ENCODE peak calls at places on chromosomes 3 and 15, in four cellular contexts. One of them, this sample, is unnamed.

GRCh38 chr3:86958534-86958933 is 32.4 kb downstream of the VGLL3 start:
- DNase-seq in IMR-90: peak
- DNase-seq in mesendoderm: peak
- DNase-seq in H1: no peak
- DNase-seq in this sample: no peak

GRCh38 chr15:89419370-89419984 is 76.9 kb downstream of the RHCG start:
- DNase-seq in IMR-90: peak
- DNase-seq in mesendoderm: peak
- DNase-seq in H1: peak
- DNase-seq in this sample: peak

GRCh38 chr3:194204036-194204792 is 68.3 kb downstream of the HES1 start:
- DNase-seq in IMR-90: no peak
- DNase-seq in mesendoderm: peak
- DNase-seq in H1: peak
- DNase-seq in this sample: peak

GRCh38 chr15:42084465-42085235 is 9.7 kb downstream of the PLA2G4D start:
- DNase-seq in IMR-90: peak
- DNase-seq in mesendoderm: peak
- DNase-seq in H1: peak
- DNase-seq in this sample: peak

GRCh38 chr15:44537728-44538240 is 837 bp downstream of the EIF3J start:
- DNase-seq in IMR-90: peak
- DNase-seq in mesendoderm: peak
- DNase-seq in H1: no peak
- DNase-seq in this sample: no peak

GRCh38 chr3:153287017-153287416 is 125.0 kb downstream of the RAP2B start:
- DNase-seq in IMR-90: no peak
- DNase-seq in mesendoderm: no peak
- DNase-seq in H1: no peak
- DNase-seq in this sample: no peak

GRCh38 chr15:62051166-62051565 is 9.1 kb downstream of the VPS13C start:
- DNase-seq in IMR-90: no peak
- DNase-seq in mesendoderm: no peak
- DNase-seq in H1: no peak
- DNase-seq in this sample: no peak

GRCh38 chr15:66952756-66953522 is 112.5 kb upstream of the SMAD3 start:
- DNase-seq in IMR-90: no peak
- DNase-seq in mesendoderm: no peak
- DNase-seq in H1: no peak
- DNase-seq in this sample: no peak

GRCh38 chr15:52480990-52481389 is 47.7 kb downstream of the MYO5A start:
- DNase-seq in IMR-90: no peak
- DNase-seq in mesendoderm: no peak
- DNase-seq in H1: no peak
- DNase-seq in this sample: no peak

GRCh38 chr15:40075298-40076044 is 33.2 kb downstream of the BMF start:
- DNase-seq in IMR-90: no peak
- DNase-seq in mesendoderm: no peak
- DNase-seq in H1: no peak
- DNase-seq in this sample: no peak

GRCh38 chr3:193174137-193174536 is 66.9 kb upstream of the PLAAT1 start:
- DNase-seq in IMR-90: no peak
- DNase-seq in mesendoderm: no peak
- DNase-seq in H1: no peak
- DNase-seq in this sample: no peak

GRCh38 chr3:13874891-13875290 is 5.0 kb downstream of the WNT7A start:
- DNase-seq in IMR-90: no peak
- DNase-seq in mesendoderm: no peak
- DNase-seq in H1: no peak
- DNase-seq in this sample: no peak

GRCh38 chr15:100230784-100231183 is 111.0 kb downstream of the ADAMTS17 start:
- DNase-seq in IMR-90: no peak
- DNase-seq in mesendoderm: no peak
- DNase-seq in H1: no peak
- DNase-seq in this sample: no peak

GRCh38 chr3:193910310-193910709 is 225.6 kb upstream of the HES1 start:
- DNase-seq in IMR-90: no peak
- DNase-seq in mesendoderm: no peak
- DNase-seq in H1: no peak
- DNase-seq in this sample: no peak

GRCh38 chr3:99716463-99716995 is 78.1 kb downstream of the COL8A1 start:
- DNase-seq in IMR-90: no peak
- DNase-seq in mesendoderm: peak
- DNase-seq in H1: no peak
- DNase-seq in this sample: no peak

GRCh38 chr3:56357266-56357665 is 111.0 kb downstream of the ERC2 start:
- DNase-seq in IMR-90: no peak
- DNase-seq in mesendoderm: peak
- DNase-seq in H1: no peak
- DNase-seq in this sample: peak

GRCh38 chr3:1139071-1139470 is 46.2 kb downstream of the CNTN6 start:
- DNase-seq in IMR-90: no peak
- DNase-seq in mesendoderm: no peak
- DNase-seq in H1: no peak
- DNase-seq in this sample: no peak

GRCh38 chr3:59052803-59053411 is 3.1 kb upstream of the CFAP20DC start:
- DNase-seq in IMR-90: peak
- DNase-seq in mesendoderm: peak
- DNase-seq in H1: no peak
- DNase-seq in this sample: peak

DNA sequence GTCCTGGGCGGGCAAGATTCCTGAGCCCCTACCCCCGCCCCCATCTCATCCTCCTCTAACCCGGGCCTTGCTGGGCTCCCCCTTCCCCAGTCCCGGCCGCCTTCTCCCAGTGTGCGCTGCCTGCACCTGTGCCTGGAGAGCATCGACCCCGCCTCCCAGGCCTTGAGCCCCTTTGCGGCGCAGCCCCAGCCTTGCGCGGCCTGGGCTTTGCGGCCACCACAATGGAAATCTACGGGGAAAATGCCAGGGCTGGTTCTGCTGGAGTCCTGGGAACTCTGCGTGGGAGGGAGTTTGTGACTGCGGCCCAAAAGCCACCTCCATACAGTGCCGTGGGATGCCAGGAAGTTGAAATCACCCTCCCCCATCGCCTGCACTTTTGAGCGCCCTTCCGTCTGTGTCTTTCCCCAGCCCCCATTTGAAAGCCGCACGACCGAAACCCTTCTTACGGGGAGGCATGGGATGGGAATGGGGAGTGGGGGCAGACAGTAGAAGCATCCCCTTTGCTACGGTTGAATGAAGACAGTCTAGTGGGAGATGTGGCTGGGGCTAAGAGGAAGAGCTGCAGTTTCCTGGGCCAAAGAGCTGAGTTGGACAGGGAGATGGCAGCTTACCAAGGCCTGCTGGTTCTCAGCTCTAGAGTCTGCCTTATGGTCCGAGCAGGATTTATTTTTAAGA is 1.0 kb upstream of the SOX2 start:
- DNase-seq in IMR-90: no peak
- DNase-seq in mesendoderm: no peak
- DNase-seq in H1: peak
- DNase-seq in this sample: peak
- H3K9ac ChIP-seq in IMR-90: no peak
- H3K9ac ChIP-seq in mesendoderm: peak
- H3K9ac ChIP-seq in H1: peak
- H3K9ac ChIP-seq in this sample: peak

DNA sequence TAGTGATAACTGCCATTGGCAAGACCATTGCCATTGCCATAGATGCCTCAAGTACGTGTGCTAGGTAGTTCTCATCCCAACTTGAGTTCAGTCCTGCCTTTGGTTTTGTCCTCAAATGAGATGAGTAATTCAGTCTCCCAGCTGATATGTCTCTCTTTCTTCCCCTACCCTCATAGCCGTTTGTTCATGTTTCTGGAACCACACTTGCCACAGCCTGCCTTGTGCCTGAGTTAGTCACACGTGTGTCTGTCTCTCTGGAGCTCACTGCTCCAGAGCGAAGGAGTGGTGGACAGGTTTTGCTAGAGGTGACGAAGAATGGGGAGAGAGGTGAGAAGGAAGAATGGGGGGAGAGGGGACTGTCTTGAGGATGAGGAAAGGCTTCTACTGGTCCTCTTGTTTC is 88.0 kb upstream of the IGF1R start:
- DNase-seq in IMR-90: no peak
- DNase-seq in mesendoderm: no peak
- DNase-seq in H1: no peak
- DNase-seq in this sample: no peak
- H3K4me2 ChIP-seq in IMR-90: no peak
- H3K4me2 ChIP-seq in mesendoderm: no peak
- H3K4me2 ChIP-seq in H1: no peak
- H3K4me2 ChIP-seq in this sample: no peak

DNA sequence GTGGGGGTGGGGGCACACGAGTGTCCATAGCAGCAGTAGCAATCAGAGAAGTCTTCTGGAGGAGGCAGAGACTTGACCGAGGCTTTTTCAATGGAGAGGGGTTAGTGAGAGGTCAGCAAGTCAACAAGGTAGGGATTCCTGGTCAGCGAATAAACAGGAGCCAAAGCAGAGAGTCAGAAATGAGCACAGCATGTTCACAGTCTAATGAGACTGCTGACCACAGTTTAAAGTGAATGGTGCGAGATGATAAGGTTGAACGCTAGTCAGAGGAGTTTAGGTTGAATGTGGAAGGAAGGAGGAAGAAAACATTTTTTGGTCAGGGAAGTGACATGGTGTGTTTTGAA is 4.3 kb upstream of the CACNA1D start:
- DNase-seq in IMR-90: no peak
- DNase-seq in mesendoderm: no peak
- DNase-seq in H1: no peak
- DNase-seq in this sample: no peak
- H3K56ac ChIP-seq in IMR-90: no peak
- H3K56ac ChIP-seq in mesendoderm: no peak
- H3K56ac ChIP-seq in H1: no peak
- H3K56ac ChIP-seq in this sample: no peak

GRCh38 chr3:71585126-71585525 is 1.6 kb upstream of the FOXP1 start:
- DNase-seq in IMR-90: no peak
- DNase-seq in mesendoderm: no peak
- DNase-seq in H1: no peak
- DNase-seq in this sample: no peak

GRCh38 chr3:71587958-71588357 is 4.4 kb upstream of the FOXP1 start:
- DNase-seq in IMR-90: no peak
- DNase-seq in mesendoderm: no peak
- DNase-seq in H1: no peak
- DNase-seq in this sample: no peak

GRCh38 chr3:71584216-71585061 is 911 bp upstream of the FOXP1 start:
- DNase-seq in IMR-90: peak
- DNase-seq in mesendoderm: peak
- DNase-seq in H1: peak
- DNase-seq in this sample: peak

GRCh38 chr3:71586810-71587242 is 3.3 kb upstream of the FOXP1 start:
- DNase-seq in IMR-90: no peak
- DNase-seq in mesendoderm: no peak
- DNase-seq in H1: no peak
- DNase-seq in this sample: no peak

DNA sequence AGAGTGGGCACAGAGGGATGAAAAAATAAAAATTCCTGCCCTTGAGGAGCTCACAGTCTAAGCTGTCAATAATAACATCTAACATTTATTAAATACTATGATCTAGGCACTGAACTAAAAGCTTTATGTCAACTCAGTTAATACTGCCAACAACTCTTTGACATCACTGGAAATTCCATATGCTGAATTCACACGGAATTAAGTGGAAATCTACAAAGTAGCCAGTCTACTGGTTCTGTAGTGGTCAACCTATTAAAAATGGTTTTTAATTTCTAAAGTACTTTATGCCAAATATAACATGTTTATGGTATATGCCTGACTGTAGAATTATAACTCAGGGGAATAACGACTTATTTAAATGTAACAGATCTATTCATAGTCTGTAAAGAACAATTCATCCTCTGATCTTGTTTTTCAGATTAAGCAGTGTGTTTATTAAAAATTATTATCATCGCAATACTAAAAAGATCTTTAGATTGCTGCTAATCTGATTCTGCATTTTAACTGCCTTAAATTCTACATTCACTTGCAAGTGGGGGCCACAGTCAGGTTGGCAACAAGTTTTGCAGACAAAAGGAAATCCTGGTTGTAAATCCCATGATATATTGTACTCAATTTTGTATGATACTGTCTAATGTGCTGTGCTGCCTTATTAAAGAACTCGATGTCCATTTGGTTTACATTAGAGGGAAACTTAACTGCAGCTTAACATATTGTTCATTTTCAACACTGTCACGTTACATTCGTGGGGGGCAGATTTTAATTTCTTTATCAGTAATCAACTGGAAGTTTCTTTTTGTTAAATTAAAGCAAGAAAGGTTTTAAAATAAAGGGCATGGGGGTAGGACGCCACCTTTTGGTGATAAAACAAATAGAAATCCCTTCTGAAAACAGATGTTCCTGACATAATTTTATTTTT is 2.6 kb upstream of the FOXP1 start:
- DNase-seq in IMR-90: peak
- DNase-seq in mesendoderm: peak
- DNase-seq in H1: no peak
- DNase-seq in this sample: no peak
- H3K9ac ChIP-seq in IMR-90: peak
- H3K9ac ChIP-seq in mesendoderm: no peak
- H3K9ac ChIP-seq in H1: no peak
- H3K9ac ChIP-seq in this sample: no peak